ENCODE peak calls at places on chromosomes 1 and 21, in ten cellular contexts. M is breast epithelium, X is upper lobe of right lung, B is Calu3, Y is GM12865, G is GM23338, P is IMR-90, L is cardiac fibroblast, J is glutamatergic neuron, U is RWPE1. I is an unnamed sample.

GRCh38 chr1:20494609-20495311 is 8.8 kb upstream of the CAMK2N1 start:
- DNase-seq in M (no peak), X (no peak), B (no peak), Y (no peak), G (no peak), P (peak; percentile 95), L (peak; percentile 97), J (no peak), U (peak; percentile 75), I (no peak)

GRCh38 chr1:205925730-205926129 is 17.5 kb downstream of the SLC26A9 start:
- DNase-seq in M (no peak), X (no peak), B (no peak), Y (no peak), G (no peak), P (peak; percentile 85), L (peak; percentile 98), J (no peak), U (peak; percentile 82), I (peak; percentile 44)

GRCh38 chr1:152656459-152656858 is 6.7 kb upstream of the LCE2D start:
- DNase-seq in M (no peak), X (no peak), B (no peak), Y (no peak), G (no peak), P (no peak), L (no peak), J (no peak), U (no peak), I (no peak)

GRCh38 chr1:176051402-176051801 is 155.7 kb downstream of the COP1 start:
- DNase-seq in M (no peak), X (no peak), B (no peak), Y (no peak), G (no peak), P (no peak), L (no peak), J (no peak), U (no peak), I (no peak)

GRCh38 chr21:34844033-34844923 is 175.5 kb downstream of the CLIC6 start:
- DNase-seq in M (no peak), X (no peak), B (no peak), Y (peak; percentile 29), G (no peak), P (peak; percentile 71), L (peak; percentile 62), J (peak; percentile 40), U (no peak), I (peak; percentile 87)

GRCh38 chr1:204435246-204435885 is 23.7 kb upstream of the PPP1R15B start:
- DNase-seq in M (no peak), X (no peak), B (no peak), Y (no peak), G (no peak), P (peak; percentile 55), L (peak; percentile 79), J (no peak), U (no peak), I (no peak)

GRCh38 chr1:63407002-63407401 is 39.6 kb downstream of the ALG6 start:
- DNase-seq in M (no peak), X (no peak), B (no peak), Y (no peak), G (no peak), P (peak; percentile 62), L (no peak), J (no peak), U (no peak), I (no peak)

GRCh38 chr1:167648978-167649752 is 19.1 kb downstream of the RCSD1 start:
- DNase-seq in M (peak; percentile 58), X (no peak), B (no peak), Y (no peak), G (peak; percentile 24), P (no peak), L (peak; percentile 28), J (no peak), U (no peak), I (no peak)

GRCh38 chr1:42163114-42163513 is 1.4 kb downstream of the GUCA2A start:
- DNase-seq in M (no peak), X (no peak), B (no peak), Y (no peak), G (no peak), P (no peak), L (peak; percentile 11), J (no peak), U (no peak), I (peak; percentile 10)

GRCh38 chr1:194387531-194387930 is 1201.1 kb upstream of the B3GALT2 start:
- DNase-seq in M (no peak), X (no peak), B (no peak), Y (no peak), G (no peak), P (no peak), L (no peak), J (no peak), U (no peak), I (no peak)

GRCh38 chr1:16318544-16318943 is 33.7 kb downstream of the FBXO42 start:
- DNase-seq in M (no peak), X (no peak), B (no peak), Y (no peak), G (no peak), P (no peak), L (peak; percentile 8), J (no peak), U (no peak), I (no peak)

DNA sequence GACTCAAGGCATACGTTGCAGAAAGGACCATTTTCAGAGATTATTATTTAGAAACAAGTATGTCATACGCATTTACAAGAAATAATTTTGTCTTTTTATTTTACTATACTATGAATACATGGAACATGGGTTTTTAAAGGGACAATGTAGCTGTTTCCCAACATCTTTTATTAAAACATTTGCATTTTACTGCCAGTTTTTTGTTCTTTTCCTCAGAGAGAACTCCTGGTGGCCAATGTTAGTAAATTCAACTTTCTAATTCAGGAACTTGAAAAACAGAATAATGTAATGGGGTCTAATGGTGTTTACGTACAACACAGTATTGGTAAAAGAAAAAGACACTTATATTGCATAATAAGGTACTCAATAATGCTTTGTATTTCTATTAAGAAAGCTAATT is 14.9 kb downstream of the PRDM2 start:
- DNase-seq in M (no peak), X (no peak), B (no peak), Y (no peak), G (peak; percentile 18), P (no peak), L (peak; percentile 12), J (no peak), U (no peak), I (no peak)
- TF ChIP-seq CTCF in M (no peak), X (no peak), B (no peak), Y (no peak), G (peak; percentile 57), P (peak; percentile 20), L (no peak), J (peak; percentile 67), U (no peak), I (no peak)

GRCh38 chr1:209850342-209850979 is 22.7 kb downstream of the UTP25 start:
- DNase-seq in M (peak; percentile 24), X (no peak), B (peak; percentile 82), Y (peak; percentile 17), G (peak; percentile 78), P (peak; percentile 45), L (peak; percentile 97), J (peak; percentile 85), U (peak; percentile 46), I (no peak)
- TF ChIP-seq CTCF in M (peak; percentile 23), X (peak; percentile 40), B (peak; percentile 83), Y (peak; percentile 43), G (peak; percentile 79), P (peak; percentile 55), L (peak; percentile 88), J (peak; percentile 76), U (peak; percentile 60), I (peak; percentile 12)

DNA sequence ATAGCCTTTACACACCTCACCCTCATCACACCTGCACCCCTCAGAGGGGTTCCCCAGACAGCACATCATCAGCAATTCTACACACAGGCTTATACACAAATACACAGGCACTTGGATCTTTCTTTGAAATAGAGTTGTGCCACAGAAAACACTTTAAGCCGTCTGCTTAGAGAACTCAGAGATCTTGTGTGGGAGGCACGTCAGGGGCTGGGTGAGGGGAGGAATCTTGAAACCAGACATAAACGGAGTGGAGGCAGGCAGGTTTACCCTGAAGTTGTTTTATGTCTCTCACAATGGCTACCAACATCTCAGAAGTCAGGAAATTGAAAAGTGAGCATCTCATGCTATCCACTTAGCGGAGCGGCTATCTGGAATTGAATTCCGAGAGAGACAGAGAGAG is 151.9 kb upstream of the GJB5 start:
- DNase-seq in M (no peak), X (no peak), B (no peak), Y (no peak), G (no peak), P (no peak), L (no peak), J (no peak), U (no peak), I (no peak)
- TF ChIP-seq CTCF in M (no peak), X (no peak), B (no peak), Y (no peak), G (no peak), P (no peak), L (no peak), J (no peak), U (no peak), I (no peak)

DNA sequence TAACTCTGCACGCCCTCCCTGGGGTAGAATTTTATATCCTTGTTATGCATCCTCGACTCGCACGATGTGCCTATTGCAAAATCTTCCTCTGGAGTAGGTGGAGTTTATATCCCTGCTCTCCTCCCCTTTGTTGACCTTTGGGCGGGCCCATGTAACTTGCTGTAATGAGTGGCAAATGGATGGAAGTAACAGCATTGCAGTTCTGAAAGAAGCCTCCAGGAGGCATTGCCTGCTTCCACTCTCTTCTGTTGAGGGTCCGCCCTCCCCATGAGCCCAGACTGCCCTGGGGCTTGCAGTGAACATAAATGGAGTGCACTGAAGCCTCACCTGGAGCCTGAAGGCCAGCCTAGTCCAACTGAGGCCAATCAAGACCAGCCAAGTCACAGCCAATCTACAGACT is 62.2 kb upstream of the GRIK3 start:
- DNase-seq in M (no peak), X (no peak), B (no peak), Y (peak; percentile 49), G (peak; percentile 79), P (no peak), L (no peak), J (no peak), U (no peak), I (no peak)
- TF ChIP-seq CTCF in M (no peak), X (no peak), B (no peak), Y (peak; percentile 38), G (peak; percentile 73), P (no peak), L (no peak), J (peak; percentile 64), U (no peak), I (no peak)

GRCh38 chr1:170126691-170127090 is 19.1 kb upstream of the NTMT2 start:
- DNase-seq in M (no peak), X (no peak), B (no peak), Y (peak; percentile 87), G (peak; percentile 70), P (peak; percentile 95), L (peak; percentile 98), J (no peak), U (peak; percentile 9), I (no peak)
- TF ChIP-seq CTCF in M (no peak), X (no peak), B (no peak), Y (peak; percentile 27), G (no peak), P (peak; percentile 12), L (peak; percentile 12), J (no peak), U (no peak), I (no peak)

I was measured in sigmoid colon.